ENCODE peak calls at places on chromosomes 2 and 18, in five cellular contexts. F, Y, X, Q and O are unnamed samples.

GRCh38 chr2:85945576-85945975 is 56.8 kb upstream of the ST3GAL5 start:
- DNase-seq in X (no peak), Y (no peak), Q (no peak), F (no peak), O (no peak)

GRCh38 chr2:66322481-66322880 is 112.4 kb upstream of the MEIS1 start:
- DNase-seq in Y (no peak), F (no peak), X (no peak), Q (no peak), O (no peak)

GRCh38 chr2:65204461-65205230 is 23.0 kb upstream of the ACTR2 start:
- DNase-seq in X (no peak), F (peak), Y (peak), Q (no peak), O (peak)

GRCh38 chr2:189555243-189555642 is 25.3 kb downstream of the SLC40A1 start:
- DNase-seq in Q (no peak), F (peak), X (no peak), Y (no peak), O (no peak)

GRCh38 chr2:20494246-20494645 is 47.4 kb downstream of the RHOB start:
- DNase-seq in Y (no peak), F (peak), Q (no peak), X (peak), O (no peak)

GRCh38 chr2:240418311-240418710 is 17.2 kb upstream of the GPC1 start:
- DNase-seq in F (no peak), Q (no peak), Y (no peak), X (no peak), O (no peak)

GRCh38 chr18:36667811-36668210 is 161.0 kb downstream of the TPGS2 start:
- DNase-seq in F (no peak), Q (no peak), Y (no peak), X (no peak), O (no peak)

GRCh38 chr2:27217173-27218121 is at the start of gene CAD:
- DNase-seq in Q (peak), X (peak), F (peak), Y (peak), O (peak)

GRCh38 chr2:219285894-219286425 is 6.8 kb downstream of the DNAJB2 start:
- DNase-seq in Q (peak), F (peak), X (peak), Y (no peak), O (no peak)

GRCh38 chr2:168316073-168316440 is 68.7 kb upstream of the STK39 start:
- DNase-seq in Q (no peak), Y (no peak), X (no peak), F (no peak), O (no peak)

GRCh38 chr2:168336786-168337388 is 89.5 kb upstream of the STK39 start:
- DNase-seq in X (no peak), Q (no peak), Y (peak), F (no peak), O (peak)

GRCh38 chr2:57045236-57045635 is 861.4 kb downstream of the CCDC85A start:
- DNase-seq in X (no peak), Y (no peak), F (no peak), Q (no peak), O (no peak)

GRCh38 chr2:197121756-197122385 is 188.7 kb downstream of the ANKRD44 start:
- DNase-seq in X (no peak), Y (no peak), Q (no peak), F (peak), O (no peak)

GRCh38 chr2:39881494-39881893 is 102.4 kb upstream of the THUMPD2 start:
- DNase-seq in Q (no peak), F (no peak), X (peak), Y (no peak), O (no peak)

GRCh38 chr2:219675206-219675605 is 47.8 kb downstream of the SLC4A3 start:
- DNase-seq in Y (no peak), Q (no peak), F (no peak), X (no peak), O (no peak)

GRCh38 chr18:74544898-74545297 is 10.6 kb downstream of the CNDP1 start:
- DNase-seq in Y (no peak), X (no peak), F (no peak), Q (no peak), O (no peak)

GRCh38 chr2:191202881-191203397 is 42.3 kb upstream of the MYO1B start:
- DNase-seq in F (peak), Q (no peak), X (peak), Y (no peak), O (peak)

GRCh38 chr2:42906557-42907380 is 114.4 kb upstream of the HAAO start:
- DNase-seq in X (peak), Y (no peak), F (peak), Q (peak), O (peak)

GRCh38 chr2:216115224-216115582 is 6.1 kb downstream of the XRCC5 start:
- DNase-seq in Q (no peak), Y (no peak), F (peak), X (peak), O (peak)

GRCh38 chr2:236196366-236196765 is 28.2 kb upstream of the GBX2 start:
- DNase-seq in Q (no peak), X (no peak), Y (no peak), F (no peak), O (no peak)

GRCh38 chr2:236663671-236664101 is 94.1 kb downstream of the ACKR3 start:
- DNase-seq in Q (no peak), F (peak), X (peak), Y (no peak), O (no peak)

GRCh38 chr2:189633392-189633811 is 27.9 kb upstream of the ASNSD1 start:
- DNase-seq in X (no peak), F (peak), Q (no peak), Y (no peak), O (peak)

GRCh38 chr2:201880620-201881381 is 74.5 kb downstream of the CDK15 start:
- DNase-seq in F (peak), Y (no peak), X (peak), Q (peak), O (no peak)

GRCh38 chr2:219274392-219274921 is 4.7 kb upstream of the DNAJB2 start:
- DNase-seq in Q (no peak), X (peak), Y (peak), F (peak), O (no peak)

GRCh38 chr18:3525870-3526420 is 76.0 kb downstream of the TGIF1 start:
- DNase-seq in X (peak), Y (peak), Q (peak), F (peak), O (peak)

GRCh38 chr2:120673205-120673550 is 62.5 kb upstream of the GLI2 start:
- DNase-seq in Q (no peak), F (no peak), X (no peak), Y (no peak), O (no peak)

GRCh38 chr18:28153485-28154065 is 23.4 kb downstream of the CDH2 start:
- DNase-seq in F (no peak), Q (no peak), X (peak), Y (no peak), O (no peak)

GRCh38 chr2:74712223-74713053 is 58.4 kb downstream of the SEMA4F start:
- DNase-seq in Y (no peak), F (no peak), X (no peak), Q (no peak), O (no peak)

GRCh38 chr18:70085641-70086040 is 119.8 kb downstream of the RTTN start:
- DNase-seq in F (no peak), Y (no peak), Q (no peak), X (no peak), O (no peak)

GRCh38 chr2:199459286-199460100 is 1.8 kb upstream of the SATB2 start:
- DNase-seq in Y (peak), X (peak), F (peak), Q (peak), O (peak)

GRCh38 chr18:58865009-58865345 is 300 bp downstream of the ZNF532 start:
- DNase-seq in X (no peak), F (no peak), Q (no peak), Y (no peak), O (no peak)
- H3K4me3 ChIP-seq in X (peak), F (peak), Q (no peak), Y (no peak), O (no peak)

GRCh38 chr2:105397025-105397722 is 1.7 kb downstream of the FHL2 start:
- DNase-seq in F (peak), Q (peak), X (peak), Y (no peak), O (no peak)
- H3K4me3 ChIP-seq in F (peak), Q (peak), X (peak), Y (peak), O (no peak)

DNA sequence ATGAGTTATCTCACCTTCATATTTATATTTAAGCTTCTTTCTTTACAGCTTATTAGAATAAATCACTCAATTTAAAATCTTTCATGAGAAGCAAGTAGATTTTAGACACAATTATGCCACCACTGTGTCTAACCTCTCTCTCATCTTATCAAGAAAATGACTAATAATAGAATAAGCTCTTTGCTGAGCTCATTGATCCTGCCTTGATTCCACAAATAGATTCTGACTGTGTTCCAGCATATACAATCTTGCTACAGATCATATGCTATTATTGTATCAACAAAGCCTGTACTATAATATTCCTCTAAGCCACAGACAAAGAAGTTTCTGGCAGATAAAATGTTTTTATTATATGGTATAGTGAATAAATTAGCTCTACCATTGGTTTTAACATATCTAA is 168.7 kb upstream of the GULP1 start:
- DNase-seq in Q (no peak), Y (no peak), X (peak), F (no peak), O (no peak)
- H3K4me3 ChIP-seq in Q (no peak), Y (no peak), X (no peak), F (peak), O (no peak)

GRCh38 chr18:460302-460701 is 40.2 kb downstream of the COLEC12 start:
- DNase-seq in Q (no peak), F (no peak), X (no peak), Y (no peak), O (no peak)

GRCh38 chr18:460791-461190 is 39.7 kb downstream of the COLEC12 start:
- DNase-seq in X (no peak), Y (no peak), F (no peak), Q (no peak), O (no peak)

GRCh38 chr18:461762-462161 is 38.7 kb downstream of the COLEC12 start:
- DNase-seq in X (no peak), Q (no peak), Y (no peak), F (no peak), O (no peak)

GRCh38 chr18:464311-464659 is 36.2 kb downstream of the COLEC12 start:
- DNase-seq in Y (no peak), Q (no peak), X (no peak), F (no peak), O (no peak)

DNA sequence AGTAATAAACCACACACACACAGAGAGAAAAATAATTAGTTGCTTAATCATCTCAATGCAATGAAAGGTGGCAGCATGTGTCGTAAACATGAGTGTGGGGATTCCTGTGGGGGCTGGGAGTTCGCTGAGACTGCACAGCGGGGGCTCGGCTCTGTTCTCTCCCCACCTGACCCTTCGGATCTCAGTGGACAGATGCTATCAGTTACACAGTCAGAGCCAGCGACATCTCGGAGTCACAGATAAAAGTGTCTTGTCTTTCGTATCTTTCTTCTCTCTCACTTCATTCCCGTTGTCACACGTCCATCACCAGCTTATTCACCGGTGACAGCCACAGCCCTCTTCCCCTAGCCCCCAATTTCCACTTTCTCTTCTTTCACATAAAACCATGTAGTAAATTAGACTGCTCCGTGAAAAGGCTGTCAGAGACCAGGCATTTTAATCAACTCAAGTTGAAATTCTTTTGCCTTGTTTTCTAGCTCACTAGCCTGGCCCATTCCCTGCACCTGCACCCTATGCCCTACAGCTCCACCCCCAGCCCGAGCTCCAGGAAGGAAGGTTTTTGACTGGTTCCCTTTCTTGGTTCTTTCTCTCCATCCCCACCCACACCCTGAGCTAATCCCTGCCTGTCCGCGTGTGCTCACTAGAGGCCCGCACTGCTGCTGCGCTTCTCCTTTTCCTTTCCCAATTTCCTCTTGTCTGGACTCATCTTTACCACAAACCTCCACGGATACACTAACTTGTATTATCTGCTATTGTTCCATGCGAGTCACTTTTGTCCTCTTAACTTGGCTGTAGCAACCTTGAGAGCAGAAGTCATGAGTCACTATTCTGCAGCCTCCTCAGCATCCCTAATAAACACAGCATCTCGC is 36.8 kb downstream of the COLEC12 start:
- DNase-seq in X (peak), Y (no peak), Q (no peak), F (peak), O (no peak)
- H3K4me3 ChIP-seq in X (no peak), Y (no peak), Q (no peak), F (no peak), O (no peak)

GRCh38 chr2:176096986-176097819 is 2.4 kb upstream of the HOXD12 start:
- DNase-seq in Q (peak), F (peak), X (peak), Y (peak), O (peak)
- H3K4me3 ChIP-seq in Q (peak), F (peak), X (peak), Y (peak), O (peak)

GRCh38 chr2:195368530-195369216 is 288.4 kb upstream of the SLC39A10 start:
- DNase-seq in F (no peak), X (no peak), Q (no peak), Y (no peak), O (no peak)

GRCh38 chr2:195367713-195368529 is 289.1 kb upstream of the SLC39A10 start:
- DNase-seq in X (no peak), Y (no peak), F (no peak), Q (no peak), O (no peak)

GRCh38 chr2:195360242-195360641 is 296.8 kb upstream of the SLC39A10 start:
- DNase-seq in F (no peak), X (no peak), Y (no peak), Q (no peak), O (no peak)

GRCh38 chr2:195363496-195363895 is 293.5 kb upstream of the SLC39A10 start:
- DNase-seq in X (peak), Q (no peak), Y (no peak), F (no peak), O (no peak)

DNA sequence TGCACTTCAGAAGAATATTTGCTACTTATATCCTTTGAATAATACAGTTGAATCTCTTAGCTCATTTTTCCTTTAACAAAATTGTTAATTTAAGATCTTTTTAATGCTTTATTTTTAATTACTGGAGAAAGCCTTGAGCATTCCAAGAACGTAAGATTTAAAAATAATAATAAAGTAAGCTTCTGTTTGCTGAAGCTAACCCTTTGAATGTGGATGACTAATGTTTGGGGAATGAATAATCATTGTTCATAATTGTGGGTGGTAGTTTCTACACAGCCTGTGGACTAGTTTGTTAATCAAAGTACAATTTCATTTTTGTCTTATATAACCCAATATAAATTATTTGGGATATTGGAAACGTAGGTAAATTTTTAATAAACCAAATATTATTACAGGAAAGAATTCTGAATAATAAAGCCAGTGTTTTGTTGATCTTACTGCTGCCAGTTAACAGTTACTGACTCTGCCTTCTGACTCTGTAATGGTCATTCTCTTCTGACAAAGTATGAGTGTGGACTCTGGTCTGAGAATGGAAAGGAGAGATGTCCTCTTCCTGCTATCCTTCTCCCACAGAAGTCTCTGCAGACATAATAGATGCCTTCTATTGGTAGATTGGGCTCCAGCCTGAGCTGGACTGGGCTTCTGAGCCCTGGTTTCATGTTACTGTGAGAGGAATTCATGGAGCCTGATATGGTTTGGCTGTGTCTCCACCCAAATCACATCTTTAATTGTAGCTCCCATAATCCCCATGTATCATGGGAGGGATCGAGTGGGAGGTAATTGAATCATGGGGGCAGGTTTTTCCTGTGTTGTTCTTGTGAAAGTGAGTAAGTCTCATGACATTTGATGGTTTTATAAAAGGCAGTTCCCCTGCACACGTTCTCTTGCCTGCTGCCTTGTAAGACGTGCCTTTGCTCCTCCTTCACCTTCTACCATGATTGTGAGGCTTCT is 292.7 kb upstream of the SLC39A10 start:
- DNase-seq in Q (no peak), X (peak), F (peak), Y (no peak), O (no peak)
- H3K4me3 ChIP-seq in Q (no peak), X (no peak), F (no peak), Y (no peak), O (no peak)

GRCh38 chr2:69389271-69389670 is 2.2 kb upstream of the GFPT1 start:
- DNase-seq in X (no peak), Q (no peak), Y (no peak), F (no peak), O (no peak)

GRCh38 chr2:69385443-69386151 is 1.4 kb downstream of the GFPT1 start:
- DNase-seq in F (peak), Q (peak), X (no peak), Y (no peak), O (peak)

GRCh38 chr2:69387770-69388481 is 899 bp upstream of the GFPT1 start:
- DNase-seq in F (no peak), Y (no peak), X (no peak), Q (no peak), O (peak)

GRCh38 chr2:69386376-69386775 is 651 bp downstream of the GFPT1 start:
- DNase-seq in X (no peak), Q (no peak), Y (no peak), F (no peak), O (peak)

GRCh38 chr2:69386789-69387734 is at the start of gene GFPT1:
- DNase-seq in Q (peak), F (peak), Y (peak), X (peak), O (peak)
- H3K4me3 ChIP-seq in Q (peak), F (peak), Y (peak), X (peak), O (peak)

GRCh38 chr2:174332607-174333001 is 2.1 kb upstream of the SP9 start:
- DNase-seq in Y (no peak), X (no peak), Q (peak), F (no peak), O (no peak)

GRCh38 chr2:174334781-174335604 is at the start of gene SP9:
- DNase-seq in Q (peak), F (peak), X (peak), Y (no peak), O (no peak)

GRCh38 chr2:174334278-174334715 is 457 bp upstream of the SP9 start:
- DNase-seq in F (no peak), Q (no peak), Y (no peak), X (no peak), O (no peak)

GRCh38 chr2:174333017-174333501 is 1.7 kb upstream of the SP9 start:
- DNase-seq in Y (no peak), Q (no peak), X (no peak), F (no peak), O (no peak)

DNA sequence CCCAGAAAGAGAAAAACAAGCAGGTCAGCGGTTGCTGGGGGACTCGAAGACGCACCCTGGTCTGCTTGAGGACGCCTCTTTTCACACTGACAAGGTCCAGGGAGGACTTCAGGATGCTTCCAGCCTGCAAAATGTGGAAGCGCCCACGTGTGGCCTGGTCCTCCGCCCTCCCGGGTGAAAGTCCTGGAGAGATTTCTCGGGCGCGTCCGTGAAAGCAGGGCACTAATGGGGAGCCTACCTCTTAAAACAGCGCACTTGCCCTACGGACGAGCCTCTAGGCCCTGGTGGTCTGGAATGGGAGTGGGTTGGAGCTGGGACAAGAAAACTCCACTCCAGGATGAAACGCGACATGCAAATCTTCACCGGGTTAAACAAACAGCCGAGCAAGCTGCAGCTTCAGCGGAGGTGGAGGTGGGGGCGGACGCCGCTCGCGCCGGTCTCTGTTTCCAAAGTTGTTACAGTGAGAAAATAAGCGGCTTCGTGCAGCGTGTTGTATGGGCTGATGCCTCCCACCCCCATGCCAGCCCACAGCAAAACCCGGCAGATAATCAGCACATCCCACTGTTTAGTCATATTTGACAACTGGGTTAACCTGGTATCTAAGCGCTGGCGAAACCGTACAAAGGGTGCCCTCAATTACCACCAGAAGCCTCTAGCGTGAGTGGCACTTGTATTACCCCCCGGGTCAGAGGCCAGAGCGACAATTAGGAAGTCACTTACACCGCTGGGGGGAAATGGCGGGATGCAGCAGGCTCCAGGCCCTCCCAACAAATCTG is 1.1 kb upstream of the SP9 start:
- DNase-seq in Q (no peak), X (no peak), Y (no peak), F (no peak), O (no peak)
- H3K4me3 ChIP-seq in Q (no peak), X (no peak), Y (no peak), F (no peak), O (no peak)